ENCODE peak calls at places on chromosome 11, in ten cellular contexts. One of them, this sample, is unnamed.

GRCh38 chr11:57905439-57905838 is 118.2 kb upstream of the OR9Q1 start:
- DNase-seq in kidney epithelial cell: no peak
- DNase-seq in sciatic nerve: no peak
- DNase-seq in CD8-positive, alpha-beta memory T cell: no peak
- DNase-seq in mammary epithelial cell: peak
- DNase-seq in iPS-NIHi11: no peak
- DNase-seq in AG10803: no peak
- DNase-seq in naive thymus-derived CD8-positive, alpha-beta T cell: no peak
- DNase-seq in mesenchymal stem cell: no peak
- DNase-seq in stromal cell of bone marrow: no peak
- DNase-seq in this sample: no peak

GRCh38 chr11:126419801-126420729 is 64.6 kb downstream of the ST3GAL4 start:
- DNase-seq in kidney epithelial cell: no peak
- DNase-seq in sciatic nerve: no peak
- DNase-seq in CD8-positive, alpha-beta memory T cell: no peak
- DNase-seq in mammary epithelial cell: no peak
- DNase-seq in iPS-NIHi11: no peak
- DNase-seq in AG10803: no peak
- DNase-seq in naive thymus-derived CD8-positive, alpha-beta T cell: no peak
- DNase-seq in mesenchymal stem cell: peak
- DNase-seq in stromal cell of bone marrow: no peak
- DNase-seq in this sample: no peak

GRCh38 chr11:63683133-63683991 is 2.1 kb downstream of the RTN3 start:
- DNase-seq in kidney epithelial cell: no peak
- DNase-seq in sciatic nerve: no peak
- DNase-seq in CD8-positive, alpha-beta memory T cell: no peak
- DNase-seq in mammary epithelial cell: no peak
- DNase-seq in iPS-NIHi11: no peak
- DNase-seq in AG10803: peak
- DNase-seq in naive thymus-derived CD8-positive, alpha-beta T cell: no peak
- DNase-seq in mesenchymal stem cell: no peak
- DNase-seq in stromal cell of bone marrow: peak
- DNase-seq in this sample: no peak

GRCh38 chr11:69636512-69636866 is 4.5 kb upstream of the CCND1 start:
- DNase-seq in kidney epithelial cell: no peak
- DNase-seq in sciatic nerve: peak
- DNase-seq in CD8-positive, alpha-beta memory T cell: no peak
- DNase-seq in mammary epithelial cell: no peak
- DNase-seq in iPS-NIHi11: peak
- DNase-seq in AG10803: peak
- DNase-seq in naive thymus-derived CD8-positive, alpha-beta T cell: no peak
- DNase-seq in mesenchymal stem cell: peak
- DNase-seq in stromal cell of bone marrow: peak
- DNase-seq in this sample: peak

GRCh38 chr11:2862395-2862949 is 23.1 kb downstream of the CDKN1C start:
- DNase-seq in kidney epithelial cell: no peak
- DNase-seq in sciatic nerve: no peak
- DNase-seq in CD8-positive, alpha-beta memory T cell: no peak
- DNase-seq in mammary epithelial cell: no peak
- DNase-seq in iPS-NIHi11: peak
- DNase-seq in AG10803: no peak
- DNase-seq in naive thymus-derived CD8-positive, alpha-beta T cell: no peak
- DNase-seq in mesenchymal stem cell: no peak
- DNase-seq in stromal cell of bone marrow: no peak
- DNase-seq in this sample: no peak

GRCh38 chr11:27496461-27496860 is 10.1 kb downstream of the LIN7C start:
- DNase-seq in kidney epithelial cell: no peak
- DNase-seq in sciatic nerve: no peak
- DNase-seq in CD8-positive, alpha-beta memory T cell: no peak
- DNase-seq in mammary epithelial cell: no peak
- DNase-seq in iPS-NIHi11: no peak
- DNase-seq in AG10803: peak
- DNase-seq in naive thymus-derived CD8-positive, alpha-beta T cell: no peak
- DNase-seq in mesenchymal stem cell: no peak
- DNase-seq in stromal cell of bone marrow: no peak
- DNase-seq in this sample: no peak

GRCh38 chr11:57109331-57109730 is 72.4 kb upstream of the LRRC55 start:
- DNase-seq in kidney epithelial cell: no peak
- DNase-seq in sciatic nerve: no peak
- DNase-seq in CD8-positive, alpha-beta memory T cell: no peak
- DNase-seq in mammary epithelial cell: no peak
- DNase-seq in iPS-NIHi11: no peak
- DNase-seq in AG10803: no peak
- DNase-seq in naive thymus-derived CD8-positive, alpha-beta T cell: no peak
- DNase-seq in mesenchymal stem cell: no peak
- DNase-seq in stromal cell of bone marrow: no peak
- DNase-seq in this sample: no peak

GRCh38 chr11:31958086-31958735 is 132.7 kb upstream of the RCN1 start:
- DNase-seq in kidney epithelial cell: no peak
- DNase-seq in sciatic nerve: peak
- DNase-seq in CD8-positive, alpha-beta memory T cell: peak
- DNase-seq in mammary epithelial cell: peak
- DNase-seq in iPS-NIHi11: peak
- DNase-seq in AG10803: peak
- DNase-seq in naive thymus-derived CD8-positive, alpha-beta T cell: peak
- DNase-seq in mesenchymal stem cell: peak
- DNase-seq in stromal cell of bone marrow: peak
- DNase-seq in this sample: peak

GRCh38 chr11:70867661-70868060 is 384.7 kb downstream of the SHANK2 start:
- DNase-seq in kidney epithelial cell: no peak
- DNase-seq in sciatic nerve: no peak
- DNase-seq in CD8-positive, alpha-beta memory T cell: no peak
- DNase-seq in mammary epithelial cell: no peak
- DNase-seq in iPS-NIHi11: no peak
- DNase-seq in AG10803: no peak
- DNase-seq in naive thymus-derived CD8-positive, alpha-beta T cell: no peak
- DNase-seq in mesenchymal stem cell: no peak
- DNase-seq in stromal cell of bone marrow: no peak
- DNase-seq in this sample: no peak

GRCh38 chr11:60914620-60915249 is 777 bp downstream of the TMEM109 start:
- DNase-seq in kidney epithelial cell: no peak
- DNase-seq in sciatic nerve: no peak
- DNase-seq in CD8-positive, alpha-beta memory T cell: no peak
- DNase-seq in mammary epithelial cell: peak
- DNase-seq in iPS-NIHi11: no peak
- DNase-seq in AG10803: peak
- DNase-seq in naive thymus-derived CD8-positive, alpha-beta T cell: peak
- DNase-seq in mesenchymal stem cell: peak
- DNase-seq in stromal cell of bone marrow: peak
- DNase-seq in this sample: peak

GRCh38 chr11:3735827-3736226 is 61.5 kb downstream of the NUP98 start:
- DNase-seq in kidney epithelial cell: no peak
- DNase-seq in sciatic nerve: no peak
- DNase-seq in CD8-positive, alpha-beta memory T cell: no peak
- DNase-seq in mammary epithelial cell: peak
- DNase-seq in iPS-NIHi11: no peak
- DNase-seq in AG10803: peak
- DNase-seq in naive thymus-derived CD8-positive, alpha-beta T cell: no peak
- DNase-seq in mesenchymal stem cell: peak
- DNase-seq in stromal cell of bone marrow: no peak
- DNase-seq in this sample: no peak

GRCh38 chr11:120835601-120836228 is 188.2 kb upstream of the TBCEL start:
- DNase-seq in kidney epithelial cell: no peak
- DNase-seq in sciatic nerve: no peak
- DNase-seq in CD8-positive, alpha-beta memory T cell: no peak
- DNase-seq in mammary epithelial cell: no peak
- DNase-seq in iPS-NIHi11: no peak
- DNase-seq in AG10803: no peak
- DNase-seq in naive thymus-derived CD8-positive, alpha-beta T cell: no peak
- DNase-seq in mesenchymal stem cell: no peak
- DNase-seq in stromal cell of bone marrow: no peak
- DNase-seq in this sample: no peak

This sample was measured in endothelial cell.